ENCODE peak calls at places on chromosomes 5 and 9, in seven cellular contexts. X is stomach, G is aorta, I is mesenchymal stem cell, B is adrenal gland, J is BE2C, A is heart right ventricle. L is an unnamed sample.
A peak's percentile ranks its signal among the peaks of the same experiment; 100 is the strongest.

GRCh38 chr9:107933042-107933441 is 443.5 kb upstream of the KLF4 start:
- DNase-seq in X (no peak), G (no peak), I (peak; percentile 39), B (no peak), J (no peak), A (no peak), L (no peak)

GRCh38 chr5:116135344-116135743 is 50.5 kb downstream of the COMMD10 start:
- DNase-seq in X (no peak), G (no peak), I (no peak), B (no peak), J (no peak), A (no peak), L (no peak)

GRCh38 chr5:56698463-56699381 is 116.6 kb upstream of the MAP3K1 start:
- DNase-seq in X (peak; percentile 42), G (no peak), I (no peak), B (no peak), J (no peak), A (no peak), L (no peak)

GRCh38 chr5:176151286-176151685 is 86.9 kb upstream of the SIMC1 start:
- DNase-seq in X (no peak), G (no peak), I (peak; percentile 26), B (no peak), J (no peak), A (no peak), L (no peak)

GRCh38 chr5:126354012-126354856 is 69.0 kb upstream of the GRAMD2B start:
- DNase-seq in X (no peak), G (no peak), I (peak; percentile 96), B (no peak), J (no peak), A (no peak), L (peak; percentile 56)

GRCh38 chr9:88954073-88954472 is 37.2 kb upstream of the S1PR3 start:
- DNase-seq in X (no peak), G (no peak), I (no peak), B (no peak), J (no peak), A (no peak), L (no peak)

GRCh38 chr9:68755752-68756151 is 50.7 kb downstream of the PIP5K1B start:
- DNase-seq in X (no peak), G (no peak), I (no peak), B (no peak), J (no peak), A (no peak), L (no peak)

GRCh38 chr5:127961764-127962148 is 121.8 kb upstream of the SLC12A2 start:
- DNase-seq in X (no peak), G (no peak), I (no peak), B (no peak), J (no peak), A (no peak), L (no peak)

GRCh38 chr5:75640395-75640794 is 29.1 kb downstream of the ANKDD1B start:
- DNase-seq in X (no peak), G (no peak), I (peak; percentile 81), B (no peak), J (no peak), A (no peak), L (no peak)

GRCh38 chr5:8907168-8907868 is 638.6 kb downstream of the SEMA5A start:
- DNase-seq in X (no peak), G (no peak), I (peak; percentile 48), B (no peak), J (no peak), A (no peak), L (no peak)

GRCh38 chr9:122347348-122348287 is 23.2 kb upstream of the PTGS1 start:
- DNase-seq in X (no peak), G (no peak), I (peak; percentile 22), B (no peak), J (no peak), A (no peak), L (peak; percentile 42)

GRCh38 chr5:14472986-14473567 is 108.5 kb upstream of the OTULINL start:
- DNase-seq in X (no peak), G (no peak), I (no peak), B (no peak), J (no peak), A (no peak), L (no peak)

GRCh38 chr5:154625031-154625430 is 130.1 kb upstream of the LARP1 start:
- DNase-seq in X (no peak), G (no peak), I (no peak), B (no peak), J (no peak), A (no peak), L (no peak)

GRCh38 chr5:154626876-154627552 is 128.2 kb upstream of the LARP1 start:
- DNase-seq in X (no peak), G (no peak), I (no peak), B (no peak), J (no peak), A (no peak), L (no peak)

GRCh38 chr5:154627711-154628678 is 127.2 kb upstream of the LARP1 start:
- DNase-seq in X (no peak), G (no peak), I (no peak), B (no peak), J (no peak), A (no peak), L (peak; percentile 67)

GRCh38 chr5:154620406-154620805 is 134.8 kb upstream of the LARP1 start:
- DNase-seq in X (no peak), G (no peak), I (no peak), B (no peak), J (no peak), A (no peak), L (no peak)

DNA sequence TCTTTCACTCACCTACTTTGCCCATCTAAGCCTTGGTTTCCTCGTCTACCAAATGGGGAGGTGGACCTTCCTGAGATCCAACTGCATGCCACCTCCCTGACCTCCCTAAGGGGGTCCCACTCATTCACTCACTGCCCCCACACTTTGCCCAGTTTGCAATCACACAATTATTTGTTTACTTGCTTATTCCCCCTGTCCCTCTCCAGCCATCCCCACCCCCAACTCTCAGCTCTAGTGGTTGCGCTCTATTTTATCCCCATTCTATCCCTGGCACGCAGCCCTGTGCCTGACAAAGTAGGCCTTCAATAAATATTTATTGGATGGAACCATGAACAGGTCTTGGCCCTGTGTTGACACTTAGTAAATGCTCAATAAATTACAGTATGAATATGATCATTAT is 130.8 kb upstream of the LARP1 start:
- DNase-seq in X (no peak), G (no peak), I (no peak), B (no peak), J (no peak), A (no peak), L (no peak)
- H3K27me3 ChIP-seq in X (no peaks in the 10 kb centered on the region), G (no peaks in the 10 kb centered on the region), I (peaks cover 7% of the 10 kb centered on the region), B (no peaks in the 10 kb centered on the region), J (no peaks in the 10 kb centered on the region), A (no peaks in the 10 kb centered on the region), L (no peaks in the 10 kb centered on the region)

GRCh38 chr5:1706021-1706420 is 93.6 kb downstream of the MRPL36 start:
- DNase-seq in X (no peak), G (no peak), I (no peak), B (no peak), J (no peak), A (no peak), L (no peak)

GRCh38 chr5:1707467-1707866 is 92.2 kb downstream of the MRPL36 start:
- DNase-seq in X (no peak), G (no peak), I (no peak), B (no peak), J (no peak), A (no peak), L (no peak)

GRCh38 chr5:1709186-1709803 is 90.3 kb downstream of the MRPL36 start:
- DNase-seq in X (no peak), G (no peak), I (no peak), B (no peak), J (no peak), A (no peak), L (peak; percentile 37)

GRCh38 chr5:1706428-1706827 is 93.2 kb downstream of the MRPL36 start:
- DNase-seq in X (no peak), G (no peak), I (no peak), B (no peak), J (no peak), A (no peak), L (no peak)

DNA sequence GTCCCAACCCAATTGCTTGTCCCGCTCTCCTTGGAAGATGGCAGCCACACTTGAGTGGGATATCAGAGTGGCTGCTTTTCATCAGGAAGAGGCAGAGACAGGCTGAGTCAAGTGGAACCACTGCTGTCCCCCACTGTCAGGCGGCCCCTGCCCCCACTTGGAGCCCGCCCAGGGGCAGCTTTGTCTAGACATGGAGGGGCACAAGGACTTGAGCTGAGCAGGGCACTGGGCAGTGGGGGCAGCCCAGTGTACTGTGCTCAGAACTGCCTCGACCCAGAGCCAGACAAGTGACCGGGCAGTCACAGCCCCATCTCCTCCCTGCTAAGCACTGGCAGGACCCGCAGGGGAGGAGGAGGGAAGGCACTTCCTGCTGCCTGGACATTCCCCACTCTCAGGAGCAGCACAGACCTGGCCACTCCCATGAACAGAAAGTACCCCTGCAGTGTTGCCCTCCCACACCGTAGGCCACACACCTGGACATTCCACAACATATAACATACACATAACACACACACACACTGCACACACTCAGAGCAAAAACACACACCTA is 91.0 kb downstream of the MRPL36 start:
- DNase-seq in X (no peak), G (no peak), I (no peak), B (no peak), J (no peak), A (no peak), L (no peak)
- H3K27me3 ChIP-seq in X (peaks cover 10% of the 10 kb centered on the region), G (no peaks in the 10 kb centered on the region), I (peaks cover 42% of the 10 kb centered on the region), B (no peaks in the 10 kb centered on the region), J (peaks cover 4% of the 10 kb centered on the region), A (peaks cover 35% of the 10 kb centered on the region), L (no peaks in the 10 kb centered on the region)

DNA sequence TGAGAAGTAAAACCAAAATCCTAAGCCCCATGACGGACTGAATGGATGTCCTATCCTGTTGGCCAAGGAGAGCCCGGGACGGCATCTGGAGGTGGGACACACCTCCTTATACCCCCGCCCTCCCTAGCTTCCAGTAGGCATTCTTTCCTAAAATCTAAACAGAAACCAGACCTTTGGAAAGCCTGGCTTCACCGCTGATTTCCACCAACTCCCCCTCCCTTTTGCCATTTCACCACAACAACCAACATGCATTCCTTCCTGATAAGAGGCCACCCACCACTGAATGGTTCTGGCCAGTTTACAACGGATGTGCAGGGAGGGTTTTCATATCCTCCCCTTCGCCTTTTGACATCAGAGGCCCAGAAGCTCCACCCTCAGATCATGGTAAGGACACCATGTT is 9.2 kb upstream of the RARS1 start:
- DNase-seq in X (no peak), G (no peak), I (peak; percentile 32), B (no peak), J (no peak), A (no peak), L (no peak)
- H3K27me3 ChIP-seq in X (no peaks in the 10 kb centered on the region), G (no peaks in the 10 kb centered on the region), I (no peaks in the 10 kb centered on the region), B (no peaks in the 10 kb centered on the region), J (no peaks in the 10 kb centered on the region), A (no peaks in the 10 kb centered on the region), L (no peaks in the 10 kb centered on the region)

GRCh38 chr5:77643654-77644404 is 5.3 kb upstream of the OTP start:
- DNase-seq in X (no peak), G (no peak), I (peak; percentile 8), B (no peak), J (no peak), A (no peak), L (no peak)

GRCh38 chr5:77644443-77645157 is 6.1 kb upstream of the OTP start:
- DNase-seq in X (no peak), G (no peak), I (peak; percentile 9), B (no peak), J (no peak), A (no peak), L (no peak)

GRCh38 chr5:77642915-77643653 is 4.6 kb upstream of the OTP start:
- DNase-seq in X (no peak), G (no peak), I (peak; percentile 2), B (no peak), J (no peak), A (no peak), L (no peak)

GRCh38 chr5:77645158-77645994 is 6.9 kb upstream of the OTP start:
- DNase-seq in X (peak; percentile 47), G (no peak), I (peak; percentile 12), B (peak; percentile 38), J (peak; percentile 74), A (peak; percentile 47), L (peak; percentile 70)

GRCh38 chr5:77645995-77646639 is 7.6 kb upstream of the OTP start:
- DNase-seq in X (no peak), G (no peak), I (no peak), B (no peak), J (no peak), A (no peak), L (no peak)
- H3K27me3 ChIP-seq in X (peaks cover 54% of the 10 kb centered on the region), G (no peaks in the 10 kb centered on the region), I (peaks cover 97% of the 10 kb centered on the region), B (peaks cover 48% of the 10 kb centered on the region), J (peaks cover 73% of the 10 kb centered on the region), A (peaks cover 77% of the 10 kb centered on the region), L (peaks cover 96% of the 10 kb centered on the region)

L was measured in hepatocyte.